ENCODE peak calls at places on chromosomes 11 and 22, in nine cellular contexts. G is sigmoid colon, X is hepatic stellate cell, I is A172, F is cardiac muscle cell, A is BJ, T is foreskin fibroblast, D is nephron progenitor cell, M is NCI-H510A. R is an unnamed sample.

GRCh38 chr11:110295086-110295485 is 1.3 kb downstream of the RDX start:
- DNase-seq in D (no peak), X (no peak), A (no peak), I (no peak), T (no peak), G (no peak), M (no peak), F (no peak), R (no peak)

GRCh38 chr22:50625131-50625567 is 2.8 kb downstream of the ARSA start:
- DNase-seq in M (no peak), G (no peak), D (no peak), I (no peak), T (no peak), F (no peak), A (no peak), X (no peak), R (no peak)

GRCh38 chr11:21965221-21965620 is 227.7 kb upstream of the ANO5 start:
- DNase-seq in A (no peak), F (no peak), D (no peak), M (no peak), X (no peak), T (no peak), I (no peak), G (no peak), R (no peak)

GRCh38 chr11:93845181-93846092 is 5.0 kb downstream of the VSTM5 start:
- DNase-seq in I (no peak), D (no peak), X (peak; percentile 36), A (no peak), T (no peak), F (no peak), G (no peak), M (no peak), R (no peak)

GRCh38 chr11:118241191-118242098 is 10.7 kb downstream of the MPZL3 start:
- DNase-seq in A (no peak), X (no peak), I (peak; percentile 64), M (peak; percentile 24), T (no peak), G (no peak), F (peak; percentile 32), D (no peak), R (no peak)

GRCh38 chr11:8870461-8871282 is 40.3 kb upstream of the AKIP1 start:
- DNase-seq in A (no peak), G (peak; percentile 79), I (peak; percentile 56), X (peak; percentile 55), M (peak; percentile 14), T (peak; percentile 60), F (peak; percentile 79), D (peak; percentile 77), R (no peak)

GRCh38 chr22:35344956-35345690 is 35.8 kb upstream of the HMOX1 start:
- DNase-seq in X (no peak), G (no peak), M (no peak), T (no peak), I (no peak), F (no peak), D (no peak), A (no peak), R (no peak)

GRCh38 chr11:67504023-67504949 is 877 bp downstream of the PITPNM1 start:
- DNase-seq in F (peak; percentile 58), X (peak; percentile 64), M (peak; percentile 71), D (peak; percentile 79), G (no peak), A (no peak), I (peak; percentile 19), T (peak; percentile 21), R (no peak)

GRCh38 chr11:69985654-69986420 is 92.3 kb upstream of the ANO1 start:
- DNase-seq in I (no peak), T (no peak), M (no peak), F (no peak), A (no peak), X (no peak), D (peak; percentile 55), G (no peak), R (no peak)

GRCh38 chr22:44764373-44764772 is 12.0 kb downstream of the ARHGAP8 start:
- DNase-seq in X (no peak), D (no peak), A (no peak), M (no peak), F (no peak), I (no peak), G (no peak), T (no peak), R (no peak)

GRCh38 chr11:118291453-118291852 is 13.1 kb upstream of the CD3E start:
- DNase-seq in T (no peak), M (no peak), G (no peak), F (peak; percentile 13), D (no peak), X (no peak), I (no peak), A (no peak), R (no peak)

GRCh38 chr11:134067486-134067885 is 1.4 kb upstream of the JAM3 start:
- DNase-seq in X (no peak), F (no peak), T (no peak), M (no peak), D (no peak), G (no peak), I (no peak), A (no peak), R (no peak)

GRCh38 chr22:24681236-24681635 is 78.2 kb downstream of the GGT1 start:
- DNase-seq in D (no peak), G (no peak), X (no peak), T (no peak), I (no peak), M (no peak), A (peak; percentile 7), F (peak; percentile 52), R (no peak)

GRCh38 chr22:46894081-46894671 is 131.7 kb downstream of the TBC1D22A start:
- DNase-seq in G (no peak), X (peak; percentile 12), M (no peak), F (no peak), I (no peak), D (no peak), A (peak; percentile 34), T (peak; percentile 24), R (no peak)

GRCh38 chr22:38309614-38310517 is 7.4 kb downstream of the CSNK1E start:
- DNase-seq in A (no peak), D (no peak), X (no peak), M (no peak), I (no peak), F (no peak), T (no peak), G (no peak), R (no peak)

GRCh38 chr11:5247479-5248192 is 2.0 kb downstream of the HBG1 start:
- DNase-seq in D (no peak), A (no peak), T (no peak), F (no peak), G (no peak), I (no peak), X (no peak), M (no peak), R (no peak)

GRCh38 chr11:17544181-17544622 is at the start of gene USH1C:
- DNase-seq in A (no peak), X (no peak), F (no peak), D (peak; percentile 70), M (no peak), G (no peak), I (no peak), T (no peak), R (no peak)

GRCh38 chr11:130390071-130390758 is 38.2 kb downstream of the ADAMTS8 start:
- DNase-seq in M (no peak), D (no peak), G (no peak), T (peak; percentile 69), X (peak; percentile 71), F (peak; percentile 74), A (no peak), I (no peak), R (peak; percentile 42)

GRCh38 chr11:60345489-60345888 is 18.4 kb downstream of the MS4A6E start:
- DNase-seq in A (no peak), M (no peak), F (peak; percentile 3), G (no peak), X (no peak), I (peak; percentile 7), T (no peak), D (peak; percentile 12), R (no peak)

R was measured in HFF-Myc.